ENCODE peak calls at places on chromosomes 5 and 9, in six cellular contexts. One of them, this sample, is unnamed.

GRCh38 chr5:35198096-35198495 is 32.2 kb downstream of the PRLR start:
- DNase-seq in AG09309: peak; percentile 33
- DNase-seq in retinal pigment epithelial cell: no peak
- DNase-seq in dorsolateral prefrontal cortex: no peak
- DNase-seq in colonic mucosa: peak; percentile 83
- DNase-seq in CD8-positive, alpha-beta T cell: no peak
- DNase-seq in this sample: no peak

GRCh38 chr5:113345261-113345940 is 89.4 kb downstream of the TSSK1B start:
- DNase-seq in AG09309: no peak
- DNase-seq in retinal pigment epithelial cell: peak; percentile 12
- DNase-seq in dorsolateral prefrontal cortex: no peak
- DNase-seq in colonic mucosa: no peak
- DNase-seq in CD8-positive, alpha-beta T cell: no peak
- DNase-seq in this sample: no peak

GRCh38 chr5:760363-761205 is 23.9 kb downstream of the ZDHHC11B start:
- DNase-seq in AG09309: no peak
- DNase-seq in retinal pigment epithelial cell: no peak
- DNase-seq in dorsolateral prefrontal cortex: peak; percentile 26
- DNase-seq in colonic mucosa: peak; percentile 18
- DNase-seq in CD8-positive, alpha-beta T cell: peak; percentile 11
- DNase-seq in this sample: no peak

GRCh38 chr9:33393581-33393980 is 8.8 kb downstream of the AQP7 start:
- DNase-seq in AG09309: no peak
- DNase-seq in retinal pigment epithelial cell: no peak
- DNase-seq in dorsolateral prefrontal cortex: no peak
- DNase-seq in colonic mucosa: no peak
- DNase-seq in CD8-positive, alpha-beta T cell: no peak
- DNase-seq in this sample: no peak

GRCh38 chr9:2053883-2054845 is 39.0 kb downstream of the SMARCA2 start:
- DNase-seq in AG09309: peak; percentile 44
- DNase-seq in retinal pigment epithelial cell: peak; percentile 4
- DNase-seq in dorsolateral prefrontal cortex: peak; percentile 58
- DNase-seq in colonic mucosa: peak; percentile 23
- DNase-seq in CD8-positive, alpha-beta T cell: peak; percentile 68
- DNase-seq in this sample: peak; percentile 82

GRCh38 chr5:6868170-6868569 is 154.9 kb downstream of the TENT4A start:
- DNase-seq in AG09309: no peak
- DNase-seq in retinal pigment epithelial cell: no peak
- DNase-seq in dorsolateral prefrontal cortex: peak; percentile 79
- DNase-seq in colonic mucosa: no peak
- DNase-seq in CD8-positive, alpha-beta T cell: no peak
- DNase-seq in this sample: no peak

GRCh38 chr9:93122721-93123221 is 11.3 kb downstream of the NINJ1 start:
- DNase-seq in AG09309: no peak
- DNase-seq in retinal pigment epithelial cell: no peak
- DNase-seq in dorsolateral prefrontal cortex: peak; percentile 30
- DNase-seq in colonic mucosa: no peak
- DNase-seq in CD8-positive, alpha-beta T cell: no peak
- DNase-seq in this sample: no peak

GRCh38 chr9:22381170-22381569 is 65.5 kb upstream of the DMRTA1 start:
- DNase-seq in AG09309: no peak
- DNase-seq in retinal pigment epithelial cell: no peak
- DNase-seq in dorsolateral prefrontal cortex: no peak
- DNase-seq in colonic mucosa: no peak
- DNase-seq in CD8-positive, alpha-beta T cell: no peak
- DNase-seq in this sample: no peak

GRCh38 chr9:134469041-134469875 is 143.0 kb downstream of the RXRA start:
- DNase-seq in AG09309: no peak
- DNase-seq in retinal pigment epithelial cell: no peak
- DNase-seq in dorsolateral prefrontal cortex: no peak
- DNase-seq in colonic mucosa: no peak
- DNase-seq in CD8-positive, alpha-beta T cell: no peak
- DNase-seq in this sample: no peak

GRCh38 chr5:176818391-176819098 is 8.2 kb downstream of the UNC5A start:
- DNase-seq in AG09309: no peak
- DNase-seq in retinal pigment epithelial cell: no peak
- DNase-seq in dorsolateral prefrontal cortex: no peak
- DNase-seq in colonic mucosa: no peak
- DNase-seq in CD8-positive, alpha-beta T cell: peak; percentile 22
- DNase-seq in this sample: no peak

DNA sequence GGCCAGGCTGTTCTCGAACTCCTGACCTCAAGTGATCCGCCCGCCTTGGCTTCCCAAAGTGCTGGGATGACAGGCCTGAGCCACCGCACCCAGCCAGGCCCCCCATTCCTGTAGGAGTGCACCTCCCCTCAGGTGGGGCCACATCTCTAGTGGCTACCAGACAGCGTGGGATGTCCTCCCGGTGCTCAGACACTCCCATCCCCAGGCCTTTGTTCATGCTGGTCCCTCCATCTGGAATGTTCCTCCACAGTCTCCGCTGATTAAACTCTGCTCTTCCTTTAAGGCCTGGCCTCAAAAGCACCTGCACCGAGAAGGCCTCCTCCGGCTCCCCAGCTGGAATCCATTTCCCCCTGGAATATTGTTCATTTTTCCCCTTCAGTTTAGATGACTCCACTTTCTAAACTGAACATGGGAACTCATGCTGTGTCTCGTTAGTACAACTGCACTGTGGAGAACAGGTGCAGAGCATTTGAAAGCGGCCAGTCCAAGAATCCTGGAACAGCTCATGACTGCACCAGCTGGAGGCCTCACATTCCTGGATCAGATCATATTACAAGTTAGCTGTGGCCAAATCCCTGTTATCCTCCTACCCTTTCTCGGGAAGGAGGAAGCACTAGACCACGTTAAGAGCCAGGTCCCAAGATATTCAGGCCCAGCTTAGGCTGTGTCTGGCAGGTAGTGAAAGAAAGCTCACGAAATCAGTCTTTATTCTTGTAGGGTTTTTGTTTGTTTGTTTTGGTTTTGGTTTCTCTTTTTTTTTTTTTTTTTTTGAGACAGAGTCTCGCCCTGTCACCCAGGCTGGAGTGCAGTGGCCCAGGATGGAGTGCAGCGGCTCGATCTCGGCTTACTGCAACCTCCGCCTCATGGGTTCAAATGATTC is 10.8 kb upstream of the PRRC2B start:
- DNase-seq in AG09309: peak; percentile 43
- DNase-seq in retinal pigment epithelial cell: peak; percentile 89
- DNase-seq in dorsolateral prefrontal cortex: peak; percentile 71
- DNase-seq in colonic mucosa: no peak
- DNase-seq in CD8-positive, alpha-beta T cell: no peak
- DNase-seq in this sample: no peak
- H3K4me3 ChIP-seq in AG09309: no peak overlapping the region
- H3K4me3 ChIP-seq in retinal pigment epithelial cell: no peak overlapping the region
- H3K4me3 ChIP-seq in dorsolateral prefrontal cortex: no peak overlapping the region
- H3K4me3 ChIP-seq in colonic mucosa: no peak overlapping the region
- H3K4me3 ChIP-seq in CD8-positive, alpha-beta T cell: no peak overlapping the region
- H3K4me3 ChIP-seq in this sample: no peak overlapping the region

GRCh38 chr9:83707518-83707767 is 315 bp downstream of the UBQLN1 start:
- DNase-seq in AG09309: peak; percentile 24
- DNase-seq in retinal pigment epithelial cell: no peak
- DNase-seq in dorsolateral prefrontal cortex: no peak
- DNase-seq in colonic mucosa: no peak
- DNase-seq in CD8-positive, alpha-beta T cell: no peak
- DNase-seq in this sample: no peak

GRCh38 chr9:83708515-83709158 is 879 bp upstream of the UBQLN1 start:
- DNase-seq in AG09309: peak; percentile 7
- DNase-seq in retinal pigment epithelial cell: peak; percentile 37
- DNase-seq in dorsolateral prefrontal cortex: peak; percentile 81
- DNase-seq in colonic mucosa: peak; percentile 79
- DNase-seq in CD8-positive, alpha-beta T cell: peak; percentile 61
- DNase-seq in this sample: peak; percentile 31

GRCh38 chr9:83706703-83707517 is 848 bp downstream of the UBQLN1 start:
- DNase-seq in AG09309: no peak
- DNase-seq in retinal pigment epithelial cell: no peak
- DNase-seq in dorsolateral prefrontal cortex: peak; percentile 35
- DNase-seq in colonic mucosa: peak; percentile 38
- DNase-seq in CD8-positive, alpha-beta T cell: peak; percentile 66
- DNase-seq in this sample: no peak

DNA sequence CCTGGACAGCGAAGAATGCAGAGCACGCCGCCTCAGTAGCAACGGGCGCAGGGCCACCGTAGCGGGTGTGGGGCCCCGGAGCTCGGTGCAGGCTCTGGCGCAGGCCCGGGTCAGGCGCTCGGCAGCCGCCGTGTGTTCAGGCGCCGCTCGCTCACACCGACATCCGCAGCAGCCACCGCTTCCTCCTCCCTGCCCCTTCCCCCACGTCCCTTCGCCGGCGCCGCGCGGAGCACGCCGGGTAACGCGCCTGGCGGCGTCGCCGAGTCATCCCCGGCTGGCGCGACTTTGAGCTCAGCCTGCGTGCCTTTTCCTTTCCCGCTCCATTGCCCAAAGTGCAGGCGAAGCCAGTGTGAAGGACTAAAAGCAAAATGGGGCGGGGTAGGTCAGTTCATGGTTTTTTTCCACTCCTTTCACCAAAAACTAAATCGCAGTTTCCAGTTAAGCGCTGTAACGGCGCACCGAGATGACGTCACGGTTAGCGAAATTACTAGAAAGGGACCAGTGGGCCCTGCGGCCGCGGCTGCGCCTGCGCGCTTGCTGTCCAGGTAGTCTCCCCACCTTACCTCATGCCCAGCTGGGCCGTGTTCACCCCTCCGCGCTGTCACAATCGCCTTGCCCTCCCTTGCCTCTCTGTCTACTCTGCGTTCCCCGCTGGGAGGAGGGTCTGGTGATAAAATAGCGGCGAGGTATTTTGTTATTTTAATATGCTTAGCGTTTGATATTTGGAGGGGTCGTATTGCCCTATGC is at the start of gene UBQLN1:
- DNase-seq in AG09309: peak; percentile 64
- DNase-seq in retinal pigment epithelial cell: peak; percentile 83
- DNase-seq in dorsolateral prefrontal cortex: peak; percentile 90
- DNase-seq in colonic mucosa: peak; percentile 94
- DNase-seq in CD8-positive, alpha-beta T cell: peak; percentile 93
- DNase-seq in this sample: peak; percentile 83
- TF ChIP-seq CTCF in AG09309: no peak
- TF ChIP-seq CTCF in retinal pigment epithelial cell: no peak
- TF ChIP-seq CTCF in dorsolateral prefrontal cortex: no peak
- TF ChIP-seq CTCF in colonic mucosa: no peak
- TF ChIP-seq CTCF in CD8-positive, alpha-beta T cell: no peak
- TF ChIP-seq CTCF in this sample: no peak

GRCh38 chr5:142869883-142870282 is 99.7 kb downstream of the ARHGAP26 start:
- DNase-seq in AG09309: no peak
- DNase-seq in retinal pigment epithelial cell: no peak
- DNase-seq in dorsolateral prefrontal cortex: no peak
- DNase-seq in colonic mucosa: peak; percentile 58
- DNase-seq in CD8-positive, alpha-beta T cell: no peak
- DNase-seq in this sample: no peak
- H3K4me3 ChIP-seq in AG09309: no peak overlapping the region
- H3K4me3 ChIP-seq in retinal pigment epithelial cell: no peak overlapping the region
- H3K4me3 ChIP-seq in dorsolateral prefrontal cortex: no peak overlapping the region
- H3K4me3 ChIP-seq in colonic mucosa: no peak overlapping the region
- H3K4me3 ChIP-seq in CD8-positive, alpha-beta T cell: no peak overlapping the region
- H3K4me3 ChIP-seq in this sample: no peak overlapping the region

DNA sequence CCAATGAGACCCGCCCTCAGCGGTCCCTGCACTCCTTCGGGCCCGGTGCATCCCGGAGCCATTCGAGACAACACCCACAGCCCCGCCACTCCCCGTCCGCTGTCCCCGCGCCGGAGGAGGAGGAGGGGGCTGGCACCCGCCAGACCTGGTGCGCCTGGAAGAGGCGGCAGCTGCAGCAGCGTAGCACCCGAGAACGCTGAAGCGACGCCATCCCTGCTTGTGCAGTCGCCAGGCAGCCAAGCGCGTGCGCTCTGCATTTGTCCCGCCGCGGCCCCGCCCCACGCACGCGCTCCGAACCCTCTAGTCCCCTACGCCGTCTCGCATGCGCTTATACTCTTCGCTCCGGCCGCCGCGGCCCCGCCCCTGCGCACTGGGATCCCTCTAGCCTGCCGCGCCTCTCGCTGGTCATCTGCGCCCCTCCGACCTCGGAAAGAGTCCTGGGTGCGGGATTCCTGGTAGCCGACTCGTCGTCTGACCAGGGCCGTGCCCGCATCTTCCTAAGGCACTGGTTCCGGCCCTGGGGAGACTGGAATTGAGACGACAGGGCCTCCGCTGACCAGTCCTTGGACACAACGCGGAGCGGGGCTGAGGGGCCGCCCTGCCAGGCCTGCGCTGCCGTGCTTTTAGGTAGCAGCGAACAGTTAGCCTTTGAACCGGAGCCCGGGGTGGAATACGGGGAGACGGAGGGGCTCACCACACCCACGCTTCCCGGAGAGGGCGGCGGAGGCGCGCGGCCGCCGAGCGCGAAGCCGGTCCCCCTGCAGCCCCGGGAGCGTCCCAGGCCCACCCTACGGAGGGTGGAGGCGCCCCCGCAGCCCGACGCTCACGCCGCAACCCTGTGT is at the start of gene MRNIP:
- DNase-seq in AG09309: peak; percentile 60
- DNase-seq in retinal pigment epithelial cell: peak; percentile 73
- DNase-seq in dorsolateral prefrontal cortex: peak; percentile 97
- DNase-seq in colonic mucosa: peak; percentile 98
- DNase-seq in CD8-positive, alpha-beta T cell: peak; percentile 92
- DNase-seq in this sample: no peak
- TF ChIP-seq CTCF in AG09309: no peak
- TF ChIP-seq CTCF in retinal pigment epithelial cell: no peak
- TF ChIP-seq CTCF in dorsolateral prefrontal cortex: peak; percentile 57
- TF ChIP-seq CTCF in colonic mucosa: no peak
- TF ChIP-seq CTCF in CD8-positive, alpha-beta T cell: no peak
- TF ChIP-seq CTCF in this sample: no peak

GRCh38 chr5:5139358-5140050 is 626 bp upstream of the ADAMTS16 start:
- DNase-seq in AG09309: no peak
- DNase-seq in retinal pigment epithelial cell: no peak
- DNase-seq in dorsolateral prefrontal cortex: no peak
- DNase-seq in colonic mucosa: no peak
- DNase-seq in CD8-positive, alpha-beta T cell: no peak
- DNase-seq in this sample: no peak
- H3K4me3 ChIP-seq in AG09309: peak overlapping the region; percentile 44
- H3K4me3 ChIP-seq in retinal pigment epithelial cell: peak overlapping the region; percentile 17
- H3K4me3 ChIP-seq in dorsolateral prefrontal cortex: peak overlapping the region; percentile 55
- H3K4me3 ChIP-seq in colonic mucosa: no peak overlapping the region
- H3K4me3 ChIP-seq in CD8-positive, alpha-beta T cell: no peak overlapping the region
- H3K4me3 ChIP-seq in this sample: peak overlapping the region; percentile 50

DNA sequence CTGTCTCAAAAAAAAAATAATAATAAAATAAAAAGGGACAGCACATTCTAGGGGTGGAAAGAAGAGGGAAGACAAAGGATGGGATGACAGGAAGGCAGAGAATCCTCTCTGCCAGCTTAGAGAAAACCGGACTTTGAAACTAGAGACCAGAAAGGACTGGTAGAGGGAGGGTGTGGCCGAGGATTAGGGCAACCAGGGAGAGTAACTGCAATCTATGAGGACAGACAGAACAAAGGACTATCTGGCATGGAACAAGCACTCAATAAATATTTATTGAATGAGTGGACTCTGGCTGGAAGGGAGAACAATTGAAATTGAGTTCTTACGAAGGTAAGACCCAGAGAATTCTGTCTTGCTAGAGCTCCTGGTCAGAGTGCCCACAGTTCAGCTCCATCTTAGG is 2.4 kb downstream of the GBA2 start:
- DNase-seq in AG09309: no peak
- DNase-seq in retinal pigment epithelial cell: no peak
- DNase-seq in dorsolateral prefrontal cortex: no peak
- DNase-seq in colonic mucosa: peak; percentile 81
- DNase-seq in CD8-positive, alpha-beta T cell: no peak
- DNase-seq in this sample: no peak
- TF ChIP-seq CTCF in AG09309: no peak
- TF ChIP-seq CTCF in retinal pigment epithelial cell: no peak
- TF ChIP-seq CTCF in dorsolateral prefrontal cortex: no peak
- TF ChIP-seq CTCF in colonic mucosa: no peak
- TF ChIP-seq CTCF in CD8-positive, alpha-beta T cell: no peak
- TF ChIP-seq CTCF in this sample: no peak

This sample was measured in epithelial cell of proximal tubule.